ENCODE peak calls at places on chromosomes 12 and 14, in ten cellular contexts. Y is K562, U is A549, D is heart left ventricle, G is IMR-90, B is uterus, X is body of pancreas, N is ovary, A is stomach, E is suprapubic skin. J is an unnamed sample.

GRCh38 chr12:58148405-58148804 is 207.0 kb downstream of the ATP23 start:
- DNase-seq in Y (peak), U (peak), D (no peak), G (peak), B (peak), X (no peak), N (no peak), A (no peak), E (no peak), J (no peak)

GRCh38 chr12:112768278-112768677 is 23.3 kb upstream of the RPH3A start:
- DNase-seq in Y (no peak), U (no peak), D (no peak), G (no peak), B (no peak), X (no peak), N (no peak), A (no peak), E (no peak), J (no peak)

GRCh38 chr12:88737838-88738472 is 157.7 kb upstream of the KITLG start:
- DNase-seq in Y (no peak), U (no peak), D (no peak), G (no peak), B (no peak), X (peak), N (no peak), A (peak), E (no peak), J (no peak)

GRCh38 chr14:67641902-67642749 is 22.4 kb downstream of the ARG2 start:
- DNase-seq in Y (peak), U (no peak), D (no peak), G (no peak), B (no peak), X (no peak), N (no peak), A (no peak), E (no peak), J (no peak)

GRCh38 chr12:109963743-109964429 is 32.3 kb downstream of the GIT2 start:
- DNase-seq in Y (no peak), U (no peak), D (no peak), G (peak), B (peak), X (peak), N (peak), A (no peak), E (no peak), J (no peak)

GRCh38 chr12:126663304-126664094 is 1598.3 kb downstream of the AACS start:
- DNase-seq in Y (peak), U (peak), D (no peak), G (no peak), B (no peak), X (no peak), N (no peak), A (no peak), E (no peak), J (no peak)

GRCh38 chr12:69657376-69658137 is 41.5 kb downstream of the BEST3 start:
- DNase-seq in Y (peak), U (peak), D (no peak), G (peak), B (no peak), X (no peak), N (no peak), A (no peak), E (no peak), J (no peak)

GRCh38 chr12:45349911-45350310 is 134.0 kb downstream of the ANO6 start:
- DNase-seq in Y (no peak), U (no peak), D (no peak), G (peak), B (no peak), X (no peak), N (no peak), A (no peak), E (no peak), J (no peak)

GRCh38 chr12:124174406-124174805 is 120.5 kb upstream of the RFLNA start:
- DNase-seq in Y (no peak), U (no peak), D (no peak), G (no peak), B (no peak), X (no peak), N (no peak), A (no peak), E (no peak), J (peak)

GRCh38 chr12:117067016-117067415 is 32.2 kb downstream of the TESC start:
- DNase-seq in Y (no peak), U (no peak), D (peak), G (no peak), B (no peak), X (no peak), N (no peak), A (no peak), E (no peak), J (no peak)

GRCh38 chr12:57133916-57134315 is 5.6 kb downstream of the LRP1 start:
- DNase-seq in Y (no peak), U (no peak), D (no peak), G (no peak), B (no peak), X (no peak), N (no peak), A (no peak), E (no peak), J (no peak)

GRCh38 chr12:48351022-48351708 is 446 bp upstream of the ZNF641 start:
- DNase-seq in Y (peak), U (peak), D (no peak), G (peak), B (peak), X (peak), N (peak), A (peak), E (peak), J (peak)

GRCh38 chr14:68664225-68664681 is 128.6 kb downstream of the ZFP36L1 start:
- DNase-seq in Y (no peak), U (no peak), D (no peak), G (peak), B (peak), X (no peak), N (peak), A (no peak), E (no peak), J (no peak)

GRCh38 chr14:78863143-78863542 is 693.0 kb downstream of the NRXN3 start:
- DNase-seq in Y (peak), U (peak), D (no peak), G (peak), B (no peak), X (no peak), N (no peak), A (no peak), E (no peak), J (no peak)

GRCh38 chr12:121009744-121010143 is 6.5 kb downstream of the C12orf43 start:
- DNase-seq in Y (no peak), U (peak), D (no peak), G (peak), B (no peak), X (peak), N (no peak), A (peak), E (no peak), J (no peak)

GRCh38 chr14:52279405-52279804 is 11.9 kb downstream of the PTGDR start:
- DNase-seq in Y (peak), U (peak), D (no peak), G (peak), B (no peak), X (no peak), N (no peak), A (no peak), E (no peak), J (no peak)

GRCh38 chr14:64760146-64760755 is 56.0 kb downstream of the PLEKHG3 start:
- DNase-seq in Y (peak), U (peak), D (no peak), G (peak), B (peak), X (peak), N (peak), A (peak), E (no peak), J (peak)

GRCh38 chr14:97709552-97709951 is 912.4 kb downstream of the VRK1 start:
- DNase-seq in Y (no peak), U (no peak), D (no peak), G (no peak), B (no peak), X (no peak), N (no peak), A (no peak), E (no peak), J (no peak)

GRCh38 chr14:91898256-91898843 is 31.0 kb upstream of the TC2N start:
- DNase-seq in Y (no peak), U (no peak), D (no peak), G (no peak), B (no peak), X (peak), N (no peak), A (no peak), E (no peak), J (no peak)

GRCh38 chr14:70442750-70443149 is 9.2 kb upstream of the ADAM21 start:
- DNase-seq in Y (no peak), U (peak), D (no peak), G (no peak), B (no peak), X (no peak), N (no peak), A (no peak), E (no peak), J (no peak)

GRCh38 chr14:88229428-88229827 is 93.6 kb downstream of the KCNK10 start:
- DNase-seq in Y (no peak), U (no peak), D (no peak), G (no peak), B (no peak), X (no peak), N (no peak), A (no peak), E (no peak), J (no peak)

GRCh38 chr14:103522649-103523582 is at the start of gene CKB:
- DNase-seq in Y (peak), U (peak), D (peak), G (peak), B (peak), X (peak), N (peak), A (peak), E (no peak), J (no peak)

DNA sequence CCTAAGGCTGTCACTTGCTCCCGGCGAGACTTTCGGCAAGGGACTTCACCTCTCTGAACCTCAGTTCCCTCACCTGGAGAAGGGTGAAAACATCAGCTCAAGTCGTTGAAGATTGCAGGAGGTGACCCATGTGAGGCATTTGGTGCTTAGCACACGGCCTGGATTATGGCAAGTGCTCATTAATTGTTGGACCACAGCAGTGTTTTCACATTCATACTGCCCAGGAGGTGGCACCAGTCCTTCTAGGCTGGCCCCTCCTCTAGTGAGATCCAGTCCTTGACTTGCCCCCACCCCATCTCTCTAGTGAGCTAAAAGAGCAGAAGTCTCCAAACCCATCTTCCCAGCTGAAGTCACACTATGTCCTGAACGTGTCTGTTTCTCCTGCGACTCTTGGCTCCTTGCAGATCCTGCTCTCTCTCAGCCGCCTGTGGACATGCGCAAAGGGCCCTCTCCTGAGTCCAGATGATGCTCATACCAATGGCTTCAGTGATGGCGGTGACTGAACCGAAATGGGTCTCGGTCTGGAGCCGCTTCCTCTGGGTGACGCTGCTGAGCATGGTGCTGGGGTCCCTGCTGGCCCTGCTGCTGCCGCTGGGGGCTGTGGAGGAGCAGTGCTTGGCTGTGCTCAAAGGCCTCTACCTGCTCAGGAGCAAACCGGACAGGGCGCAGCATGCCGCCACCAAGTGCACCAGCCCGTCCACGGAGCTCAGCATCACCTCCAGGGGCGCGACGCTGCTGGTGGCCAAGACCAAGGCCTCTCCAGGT is 1.6 kb downstream of the FICD start:
- DNase-seq in Y (peak), U (peak), D (no peak), G (no peak), B (no peak), X (no peak), N (no peak), A (no peak), E (no peak), J (no peak)
- TF ChIP-seq POLR2A in Y (peak), U (no peak), D (no peak), G (no peak), B (no peak), X (no peak), N (no peak), A (no peak), E (no peak), J (no peak)

DNA sequence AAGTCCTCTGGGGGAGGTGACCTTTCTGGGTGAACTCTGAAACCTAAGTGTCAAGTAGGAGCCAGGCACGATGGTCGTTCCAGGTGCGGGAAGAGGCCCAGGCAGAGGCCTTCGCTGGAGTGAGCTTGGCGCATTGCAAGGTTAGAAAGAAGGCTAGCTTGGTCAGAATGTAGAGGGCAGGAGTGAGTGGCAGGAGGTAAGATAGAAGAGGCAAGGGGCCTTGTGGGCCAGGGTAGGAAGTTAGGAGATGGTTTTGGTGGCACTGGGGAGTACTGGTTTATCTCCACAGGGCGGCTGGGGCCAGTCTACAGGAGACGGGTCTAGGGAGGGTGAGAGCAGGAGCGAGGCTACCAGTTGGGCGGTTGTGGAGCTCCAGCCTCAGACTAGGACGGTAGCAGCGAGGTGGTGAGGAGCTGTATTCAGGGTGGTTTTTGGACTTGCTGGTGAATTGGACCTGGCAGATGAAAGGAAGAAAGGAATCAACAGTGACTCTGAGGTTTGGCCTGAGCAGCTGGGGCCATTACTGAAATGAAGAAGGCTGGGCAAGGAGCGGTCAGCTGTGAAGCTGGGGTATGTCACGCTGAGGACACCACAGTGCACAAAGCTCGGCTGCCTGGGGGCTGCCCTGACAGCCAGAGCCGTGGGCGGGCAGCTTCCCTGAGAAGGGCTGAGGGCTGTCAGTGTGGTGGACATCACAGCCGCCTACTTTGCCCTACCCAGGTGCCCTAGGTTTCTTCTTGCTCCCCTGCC is 9.1 kb downstream of the MLXIP start:
- DNase-seq in Y (no peak), U (no peak), D (no peak), G (no peak), B (no peak), X (no peak), N (no peak), A (no peak), E (no peak), J (no peak)
- H3K27ac ChIP-seq in Y (peak), U (no peak), D (peak), G (no peak), B (peak), X (peak), N (no peak), A (peak), E (no peak), J (peak)

GRCh38 chr12:12326262-12326661 is 23.8 kb downstream of the MANSC1 start:
- DNase-seq in Y (no peak), U (no peak), D (no peak), G (no peak), B (no peak), X (no peak), N (no peak), A (no peak), E (no peak), J (no peak)

GRCh38 chr12:12323118-12323517 is 26.9 kb downstream of the MANSC1 start:
- DNase-seq in Y (no peak), U (no peak), D (no peak), G (no peak), B (no peak), X (no peak), N (no peak), A (no peak), E (no peak), J (no peak)

GRCh38 chr12:12319501-12320322 is 30.3 kb downstream of the MANSC1 start:
- DNase-seq in Y (no peak), U (no peak), D (no peak), G (no peak), B (peak), X (no peak), N (no peak), A (no peak), E (no peak), J (no peak)

GRCh38 chr12:12327802-12328201 is 22.2 kb downstream of the MANSC1 start:
- DNase-seq in Y (peak), U (peak), D (no peak), G (peak), B (no peak), X (no peak), N (no peak), A (no peak), E (no peak), J (no peak)

DNA sequence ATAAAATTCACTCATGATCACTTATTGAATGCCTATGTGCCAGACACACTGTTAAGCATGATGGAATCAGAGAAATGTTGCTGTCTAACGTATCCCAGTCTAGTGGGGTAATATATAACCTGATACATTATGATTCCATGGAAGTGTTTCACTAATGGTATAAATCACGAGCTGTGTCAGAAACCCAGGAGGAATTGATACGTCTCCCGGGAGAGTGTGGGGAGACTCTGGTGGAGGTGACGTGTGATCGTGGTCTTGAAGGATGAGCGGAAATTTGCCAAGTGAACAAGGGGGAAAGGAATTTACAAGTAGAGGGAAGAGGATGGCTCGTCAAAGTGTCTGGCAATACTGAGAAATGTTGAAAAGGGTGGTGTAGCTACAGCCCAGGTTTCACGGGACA is 26.4 kb downstream of the MANSC1 start:
- DNase-seq in Y (no peak), U (no peak), D (no peak), G (peak), B (no peak), X (no peak), N (no peak), A (no peak), E (no peak), J (no peak)
- TF ChIP-seq CTCF in Y (no peak), U (no peak), D (no peak), G (no peak), B (no peak), X (no peak), N (no peak), A (no peak), E (no peak), J (no peak)

DNA sequence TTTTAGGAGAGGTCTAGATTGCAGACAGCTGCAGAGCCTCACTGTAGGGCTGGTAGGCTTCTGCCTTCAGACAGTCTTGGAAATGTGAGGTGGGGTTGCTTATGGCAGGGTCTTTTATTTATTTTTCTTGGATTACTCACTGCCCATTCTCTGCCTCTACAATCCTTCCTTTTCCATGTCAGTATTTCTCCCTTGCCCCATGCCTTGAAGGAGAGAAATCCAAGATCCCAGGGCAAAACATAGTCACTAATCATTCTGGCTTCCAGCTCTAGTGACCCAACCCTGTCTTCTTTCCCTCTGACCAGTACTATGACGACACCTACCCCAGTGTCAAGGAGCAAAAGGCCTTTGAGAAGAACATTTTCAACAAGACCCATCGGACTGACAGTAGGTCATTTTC is 17.0 kb downstream of the COPZ1 start:
- DNase-seq in Y (no peak), U (no peak), D (no peak), G (peak), B (no peak), X (no peak), N (no peak), A (no peak), E (no peak), J (no peak)
- TF ChIP-seq POLR2A in Y (no peak), U (no peak), D (no peak), G (no peak), B (no peak), X (no peak), N (no peak), A (no peak), E (no peak), J (no peak)

J was measured in tibial nerve.